ENCODE peak calls at places on chromosomes 12 and 14, in five cellular contexts. S is GM23248, A is SJCRH30, W is prostate gland, V is heart left ventricle. N is an unnamed sample.

GRCh38 chr12:46402451-46402850 is 29.9 kb upstream of the SLC38A2 start:
- DNase-seq in W (peak), A (no peak), V (no peak), S (peak), N (peak)

GRCh38 chr12:108196921-108197320 is 67.8 kb downstream of the WSCD2 start:
- DNase-seq in A (no peak), V (no peak), S (no peak), W (no peak), N (no peak)

GRCh38 chr14:22995889-22996611 is 13.7 kb upstream of the AJUBA start:
- DNase-seq in W (no peak), A (no peak), S (no peak), V (no peak), N (no peak)

GRCh38 chr12:31005944-31006361 is 67.7 kb upstream of the DDX11 start:
- DNase-seq in A (peak), S (peak), V (no peak), W (no peak), N (peak)

GRCh38 chr12:83753205-83753604 is 1066.5 kb downstream of the TMTC2 start:
- DNase-seq in V (no peak), S (no peak), A (no peak), W (no peak), N (no peak)

GRCh38 chr12:82596484-82596883 is 90.2 kb upstream of the TMTC2 start:
- DNase-seq in S (no peak), V (no peak), W (no peak), A (no peak), N (no peak)

GRCh38 chr12:95077341-95077740 is 3.9 kb upstream of the NR2C1 start:
- DNase-seq in V (no peak), W (no peak), S (no peak), A (no peak), N (no peak)

GRCh38 chr14:92513966-92514843 is 624 bp downstream of the RIN3 start:
- DNase-seq in S (peak), V (no peak), A (no peak), W (no peak), N (peak)

GRCh38 chr12:68400231-68400829 is 68.2 kb upstream of the MDM1 start:
- DNase-seq in V (no peak), S (no peak), W (no peak), A (peak), N (no peak)

GRCh38 chr12:128976120-128976519 is 122.8 kb downstream of the GLT1D1 start:
- DNase-seq in W (no peak), S (no peak), V (no peak), A (peak), N (no peak)

GRCh38 chr14:68969278-68969677 is 9.8 kb downstream of the ACTN1 start:
- DNase-seq in W (no peak), V (no peak), S (no peak), A (peak), N (peak)

GRCh38 chr14:77542349-77543239 is 44.0 kb upstream of the ISM2 start:
- DNase-seq in S (no peak), A (no peak), W (no peak), V (no peak), N (peak)

GRCh38 chr12:3168775-3169221 is 91.6 kb downstream of the TSPAN9 start:
- DNase-seq in W (peak), A (no peak), S (peak), V (no peak), N (peak)

DNA sequence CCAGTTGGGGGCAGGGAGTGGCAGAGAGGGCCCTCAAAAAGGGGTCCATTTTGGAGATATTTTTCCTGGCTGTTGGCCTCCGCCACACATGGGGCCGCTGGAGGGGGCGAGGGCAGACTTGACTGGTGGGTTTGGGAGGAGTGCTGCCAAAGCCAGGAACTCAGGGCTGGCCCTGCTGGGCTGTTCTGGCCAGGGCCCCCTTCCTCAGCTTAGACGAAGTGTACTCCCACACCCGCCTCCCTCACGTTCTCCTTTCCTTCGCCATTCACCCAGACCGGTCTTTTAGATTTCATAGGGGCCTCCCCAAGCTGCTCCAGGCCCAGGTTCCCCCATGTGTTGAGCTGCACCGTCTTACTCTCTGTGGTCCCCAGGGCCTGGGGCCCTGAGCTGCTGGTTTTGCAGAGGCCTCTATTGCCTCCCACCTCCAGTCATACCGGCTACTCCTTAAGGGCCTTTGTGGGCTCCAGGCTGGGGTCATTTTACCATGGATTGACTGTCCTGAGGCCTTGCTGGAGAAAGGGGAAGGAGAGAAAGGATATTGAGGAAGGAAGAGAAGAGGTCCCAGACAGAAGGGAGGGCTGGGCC is 1.3 kb downstream of the KRT7 start:
- DNase-seq in A (no peak), V (no peak), W (no peak), S (no peak), N (no peak)
- H3K4me3 ChIP-seq in A (no peak), V (no peak), W (no peak), S (no peak), N (no peak)

GRCh38 chr14:35993512-35993960 is 167.4 kb downstream of the BRMS1L start:
- DNase-seq in V (no peak), S (no peak), W (no peak), A (no peak), N (no peak)
- H3K4me3 ChIP-seq in V (no peak), S (no peak), W (no peak), A (no peak), N (no peak)

GRCh38 chr14:38186217-38186616 is 21.5 kb upstream of the SSTR1 start:
- DNase-seq in A (no peak), W (no peak), S (no peak), V (no peak), N (no peak)

GRCh38 chr14:38184132-38184531 is 23.6 kb upstream of the SSTR1 start:
- DNase-seq in A (no peak), S (no peak), V (no peak), W (no peak), N (no peak)

GRCh38 chr14:38185661-38186060 is 22.0 kb upstream of the SSTR1 start:
- DNase-seq in V (no peak), W (no peak), S (no peak), A (no peak), N (no peak)

GRCh38 chr14:38187475-38187874 is 20.2 kb upstream of the SSTR1 start:
- DNase-seq in S (no peak), A (no peak), W (no peak), V (no peak), N (no peak)

GRCh38 chr14:38189930-38190726 is 17.6 kb upstream of the SSTR1 start:
- DNase-seq in W (no peak), A (no peak), V (no peak), S (no peak), N (no peak)
- H3K4me3 ChIP-seq in W (no peak), A (no peak), V (no peak), S (no peak), N (no peak)

GRCh38 chr12:42126963-42127362 is 17.7 kb downstream of the GXYLT1 start:
- DNase-seq in V (no peak), A (no peak), W (no peak), S (no peak), N (no peak)

GRCh38 chr12:42128888-42129287 is 15.8 kb downstream of the GXYLT1 start:
- DNase-seq in V (no peak), W (no peak), A (no peak), S (no peak), N (no peak)

GRCh38 chr12:42129595-42130204 is 15.0 kb downstream of the GXYLT1 start:
- DNase-seq in A (peak), W (peak), S (peak), V (no peak), N (peak)

GRCh38 chr12:42128327-42128726 is 16.3 kb downstream of the GXYLT1 start:
- DNase-seq in A (no peak), S (peak), W (no peak), V (no peak), N (peak)

GRCh38 chr12:42130670-42131402 is 13.8 kb downstream of the GXYLT1 start:
- DNase-seq in S (peak), W (peak), A (no peak), V (no peak), N (peak)
- H3K4me3 ChIP-seq in S (peak), W (no peak), A (no peak), V (no peak), N (peak)

N was measured in astrocyte of the spinal cord.